ENCODE peak calls at places on chromosomes 16 and 17, in five cellular contexts. D is A549, H is K562, Y is HepG2, R is H1. T is an unnamed sample.

GRCh38 chr16:610513-611381 is 20.0 kb upstream of the WFIKKN1 start:
- DNase-seq in D (no peak), R (no peak), Y (peak), H (no peak), T (no peak)

GRCh38 chr17:10292057-10292931 is 80.5 kb downstream of the MYH13 start:
- DNase-seq in R (no peak), H (peak), D (no peak), Y (no peak), T (peak)

GRCh38 chr16:49592507-49593422 is 219.2 kb downstream of the C16orf78 start:
- DNase-seq in D (peak), Y (peak), H (peak), R (peak), T (no peak)

GRCh38 chr16:46830417-46830901 is 521 bp downstream of the C16orf87 start:
- DNase-seq in Y (no peak), H (peak), R (no peak), D (no peak), T (no peak)

GRCh38 chr16:81454044-81454443 is 9.4 kb downstream of the CMIP start:
- DNase-seq in R (no peak), Y (no peak), H (no peak), D (no peak), T (no peak)

GRCh38 chr16:85227924-85228462 is 115.7 kb upstream of the CIBAR2 start:
- DNase-seq in Y (no peak), H (peak), D (no peak), R (no peak), T (no peak)

GRCh38 chr16:66705790-66706505 is 9.4 kb upstream of the CMTM4 start:
- DNase-seq in D (no peak), Y (no peak), H (no peak), R (no peak), T (no peak)

GRCh38 chr17:17042851-17043667 is 802 bp downstream of the MPRIP start:
- DNase-seq in H (peak), R (no peak), Y (no peak), D (no peak), T (no peak)

GRCh38 chr17:2782030-2782429 is 14.2 kb upstream of the RAP1GAP2 start:
- DNase-seq in D (no peak), H (no peak), R (no peak), Y (no peak), T (no peak)

GRCh38 chr17:28018439-28019070 is 23.9 kb upstream of the NLK start:
- DNase-seq in R (no peak), H (no peak), Y (no peak), D (no peak), T (no peak)

GRCh38 chr17:73432624-73433190 is 120.9 kb upstream of the CDC42EP4 start:
- DNase-seq in H (no peak), D (no peak), Y (no peak), R (no peak), T (no peak)

GRCh38 chr16:73326221-73326620 is 278.3 kb upstream of the ZFHX3 start:
- DNase-seq in D (no peak), H (no peak), R (no peak), Y (no peak), T (no peak)

GRCh38 chr17:44197980-44198720 is 1.5 kb downstream of the ATXN7L3 start:
- DNase-seq in Y (no peak), H (peak), R (no peak), D (peak), T (no peak)

GRCh38 chr17:9676742-9677387 is 31.5 kb downstream of the USP43 start:
- DNase-seq in Y (peak), D (peak), R (no peak), H (no peak), T (peak)

GRCh38 chr17:81612172-81612571 is 24.7 kb downstream of the NPLOC4 start:
- DNase-seq in R (no peak), H (no peak), Y (no peak), D (no peak), T (no peak)

GRCh38 chr16:78500659-78501226 is 401.3 kb downstream of the WWOX start:
- DNase-seq in Y (peak), H (no peak), D (no peak), R (no peak), T (no peak)

GRCh38 chr17:76789235-76789788 is 51.4 kb downstream of the MFSD11 start:
- DNase-seq in D (no peak), H (peak), R (no peak), Y (no peak), T (no peak)

GRCh38 chr16:9647981-9648701 is 534.1 kb downstream of the GRIN2A start:
- DNase-seq in Y (peak), D (peak), H (peak), R (no peak), T (no peak)

GRCh38 chr17:45227101-45227591 is 5.5 kb downstream of the FMNL1 start:
- DNase-seq in Y (no peak), D (no peak), H (peak), R (no peak), T (peak)

GRCh38 chr17:73592531-73592961 is 51.7 kb downstream of the SDK2 start:
- DNase-seq in R (no peak), Y (no peak), H (no peak), D (no peak), T (no peak)

GRCh38 chr16:7374614-7375174 is 42.0 kb downstream of the RBFOX1 start:
- DNase-seq in H (no peak), R (no peak), D (no peak), Y (no peak), T (no peak)

GRCh38 chr17:63538693-63539595 is 11.3 kb upstream of the DCAF7 start:
- DNase-seq in H (no peak), D (no peak), R (no peak), Y (no peak), T (no peak)

GRCh38 chr17:63293310-63293709 is 152.8 kb downstream of the CYB561 start:
- DNase-seq in H (no peak), D (no peak), Y (no peak), R (no peak), T (no peak)

GRCh38 chr17:38673714-38674012 is 1.1 kb downstream of the EPOP start:
- DNase-seq in Y (no peak), H (no peak), D (peak), R (no peak), T (no peak)

GRCh38 chr16:83403751-83404150 is 404.0 kb upstream of the HSBP1 start:
- DNase-seq in Y (no peak), R (no peak), D (no peak), H (no peak), T (no peak)

GRCh38 chr17:69757794-69758430 is 317.1 kb upstream of the KCNJ16 start:
- DNase-seq in H (no peak), Y (no peak), R (no peak), D (no peak), T (no peak)

GRCh38 chr16:70577256-70577698 is 53.7 kb downstream of the SF3B3 start:
- DNase-seq in H (no peak), R (no peak), Y (no peak), D (no peak), T (no peak)

GRCh38 chr16:53091508-53092211 is 36.9 kb downstream of the CHD9 start:
- DNase-seq in H (no peak), R (no peak), Y (no peak), D (no peak), T (peak)

GRCh38 chr16:9125658-9126492 is 34.4 kb downstream of the HAPSTR1 start:
- DNase-seq in Y (no peak), R (no peak), D (no peak), H (no peak), T (no peak)

GRCh38 chr17:61806941-61807340 is 56.4 kb downstream of the BRIP1 start:
- DNase-seq in H (no peak), R (no peak), Y (no peak), D (no peak), T (no peak)

GRCh38 chr17:48618366-48618896 is 3.3 kb upstream of the HOXB8 start:
- DNase-seq in H (peak), Y (peak), D (peak), R (no peak), T (no peak)

GRCh38 chr17:82346342-82347300 is 12.4 kb upstream of the TEX19 start:
- DNase-seq in H (peak), R (no peak), D (no peak), Y (peak), T (no peak)

GRCh38 chr17:27572665-27573064 is 58.3 kb upstream of the LGALS9 start:
- DNase-seq in D (no peak), R (no peak), Y (no peak), H (peak), T (no peak)

GRCh38 chr16:64428463-64428862 is 693.4 kb downstream of the CDH11 start:
- DNase-seq in R (no peak), H (no peak), Y (no peak), D (no peak), T (no peak)

GRCh38 chr16:81212830-81213465 is 25.5 kb upstream of the BCO1 start:
- DNase-seq in H (no peak), Y (no peak), D (no peak), R (no peak), T (no peak)

GRCh38 chr17:50660042-50660886 is 25.6 kb downstream of the ABCC3 start:
- DNase-seq in Y (peak), R (no peak), D (peak), H (peak), T (no peak)

GRCh38 chr17:352421-353212 is at the start of gene RPH3AL:
- DNase-seq in R (no peak), Y (peak), H (no peak), D (peak), T (no peak)
- TF ChIP-seq EP300 in R (no peak), Y (peak), H (no peak), D (no peak), T (no peak)

DNA sequence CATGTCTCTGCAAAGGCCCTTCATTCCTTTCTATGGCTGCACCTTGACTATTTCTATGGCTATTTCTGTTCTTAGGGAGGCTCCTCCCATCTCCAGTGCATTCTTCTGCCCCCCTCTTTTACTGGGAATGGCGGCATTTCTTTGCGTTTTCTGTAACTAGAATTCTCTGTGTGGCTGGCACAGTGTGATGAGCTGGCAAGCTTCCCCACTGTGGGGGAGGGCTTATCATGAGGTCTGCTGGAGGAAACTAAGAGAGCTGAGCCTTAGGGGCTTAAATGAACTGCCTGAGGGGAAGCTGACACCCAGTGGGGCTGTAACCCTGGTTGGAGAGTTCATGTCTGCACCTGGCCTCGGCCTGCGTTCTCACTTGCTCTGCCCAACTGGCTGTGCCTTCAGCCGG is 1.5 kb upstream of the CARD14 start:
- DNase-seq in D (no peak), R (no peak), Y (no peak), H (no peak), T (no peak)
- TF ChIP-seq CEBPB in D (no peak), R (no peak), Y (no peak), H (no peak), T (no peak)

DNA sequence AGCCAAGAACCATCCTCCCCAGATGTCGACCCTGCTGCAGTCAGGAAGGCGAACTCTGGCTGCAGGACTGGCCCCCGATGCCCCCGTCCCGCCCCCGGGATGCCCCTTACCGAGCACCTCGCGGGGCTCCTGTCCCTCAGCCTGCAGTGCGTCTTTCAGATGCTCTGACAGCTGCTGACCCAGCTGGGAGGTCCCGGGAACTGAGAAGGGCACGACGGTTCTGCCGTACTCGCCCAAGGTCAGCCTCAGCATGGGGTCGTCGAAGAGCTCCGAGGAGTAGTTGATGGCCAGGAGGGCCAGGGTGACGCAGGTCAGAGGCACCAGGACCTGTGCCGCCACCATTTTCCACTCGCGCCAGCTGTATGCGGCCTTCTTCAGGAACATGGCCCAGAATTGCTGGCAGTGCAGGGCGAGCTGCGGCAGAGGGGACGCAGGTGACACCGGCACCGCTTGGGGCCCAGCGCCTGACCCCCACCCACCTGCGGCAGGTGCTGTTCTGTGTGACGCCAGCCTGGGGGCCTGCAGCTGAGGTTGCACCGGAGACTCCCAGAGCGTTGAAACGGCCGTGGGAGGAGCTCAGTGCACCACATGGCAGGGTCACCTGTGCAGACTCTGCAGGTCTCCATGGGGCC is 20.1 kb upstream of the RNPS1 start:
- DNase-seq in H (no peak), R (no peak), D (no peak), Y (no peak), T (no peak)
- TF ChIP-seq EP300 in H (no peak), R (no peak), D (no peak), Y (no peak), T (no peak)

DNA sequence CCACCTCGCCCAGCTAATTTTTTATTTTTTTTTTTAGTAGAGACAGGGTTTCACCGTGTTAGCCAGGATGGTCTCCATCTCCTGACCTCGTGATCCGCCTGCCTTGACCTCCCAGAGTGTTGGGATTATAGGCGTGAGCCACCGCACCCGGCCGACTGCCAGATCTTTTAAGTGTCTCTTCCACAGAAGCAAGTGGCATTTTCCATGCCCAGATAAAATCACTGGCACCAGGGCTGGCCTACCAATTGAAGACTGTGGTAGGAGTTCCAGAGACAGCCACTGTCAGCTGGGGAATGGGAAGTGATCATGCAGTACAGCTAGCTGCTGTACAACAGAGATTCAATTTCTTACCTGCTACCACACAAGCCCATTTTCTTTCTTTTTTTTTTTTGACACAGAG is 17.9 kb downstream of the CNP start:
- DNase-seq in R (no peak), H (no peak), D (no peak), Y (no peak), T (no peak)
- TF ChIP-seq CEBPB in R (no peak), H (no peak), D (no peak), Y (no peak), T (no peak)

GRCh38 chr16:6027733-6028132 is 930.1 kb upstream of the EEF2KMT start:
- DNase-seq in H (no peak), Y (no peak), R (no peak), D (no peak), T (no peak)
- TF ChIP-seq EP300 in H (no peak), Y (no peak), R (no peak), D (no peak), T (no peak)

DNA sequence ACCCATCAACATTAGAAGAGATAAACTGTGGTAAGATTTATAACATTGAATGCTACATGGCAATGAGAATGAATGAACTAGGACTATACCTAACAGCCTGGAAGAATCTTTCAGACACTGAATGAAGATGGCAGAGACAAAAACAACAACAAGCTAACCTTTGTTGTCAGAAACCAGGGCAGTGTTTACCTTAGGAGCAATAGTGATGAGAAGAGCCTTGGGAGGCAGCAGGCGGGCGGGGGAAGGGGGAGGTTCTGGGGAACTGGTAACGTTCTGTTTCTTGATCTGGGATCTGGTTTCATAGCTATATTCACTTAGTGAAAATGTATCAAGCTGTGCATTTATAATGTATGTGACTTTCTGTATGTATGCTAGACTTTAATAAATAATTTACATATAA is 139.0 kb upstream of the TNRC6C start:
- DNase-seq in Y (no peak), D (no peak), H (no peak), R (no peak), T (no peak)
- TF ChIP-seq CEBPB in Y (no peak), D (no peak), H (no peak), R (no peak), T (no peak)